ENCODE peak calls at places on chromosome 18, in eight cellular contexts. X is NCI-H1436; Q is OCI-LY7; R is activated CD4-positive, alpha-beta T cell treated with anti-CD3 and anti-CD28 coated beads for 48 hours; F is activated effector memory CD4-positive, alpha-beta T cell treated with Interleukin-2 at 50 U/mL for 16 hours; H is amniotic stem cell; J is K562; C is choroid plexus epithelial cell. Z is an unnamed sample.

GRCh38 chr18:52682260-52682659 is 342.3 kb downstream of the DCC start:
- DNase-seq in X (no peak), Q (no peak), R (no peak), F (no peak), H (no peak), J (no peak), C (no peak), Z (no peak)

GRCh38 chr18:30971338-30971956 is 71.1 kb downstream of the DSC3 start:
- DNase-seq in X (no peak), Q (peak), R (no peak), F (no peak), H (peak), J (peak), C (peak), Z (peak)

GRCh38 chr18:44957440-44957839 is 276.8 kb downstream of the SETBP1 start:
- DNase-seq in X (no peak), Q (no peak), R (no peak), F (no peak), H (no peak), J (no peak), C (no peak), Z (no peak)

GRCh38 chr18:41756141-41756540 is 198.9 kb upstream of the PIK3C3 start:
- DNase-seq in X (no peak), Q (no peak), R (no peak), F (no peak), H (no peak), J (no peak), C (no peak), Z (no peak)

GRCh38 chr18:79496978-79497637 is 101.4 kb downstream of the NFATC1 start:
- DNase-seq in X (peak), Q (no peak), R (no peak), F (no peak), H (no peak), J (no peak), C (peak), Z (peak)

GRCh38 chr18:48639772-48640432 is 101.1 kb downstream of the CTIF start:
- DNase-seq in X (no peak), Q (no peak), R (no peak), F (no peak), H (no peak), J (peak), C (no peak), Z (no peak)

GRCh38 chr18:8849696-8850095 is 144.3 kb downstream of the MTCL1 start:
- DNase-seq in X (no peak), Q (no peak), R (no peak), F (no peak), H (no peak), J (no peak), C (peak), Z (no peak)

GRCh38 chr18:67682516-67682915 is 166.0 kb upstream of the DSEL start:
- DNase-seq in X (no peak), Q (no peak), R (no peak), F (no peak), H (no peak), J (no peak), C (no peak), Z (no peak)

GRCh38 chr18:11689031-11689971 is at the start of gene GNAL:
- DNase-seq in X (peak), Q (peak), R (peak), F (peak), H (peak), J (peak), C (peak), Z (peak)

GRCh38 chr18:77081387-77081773 is 51.2 kb downstream of the MBP start:
- DNase-seq in X (no peak), Q (no peak), R (no peak), F (no peak), H (no peak), J (no peak), C (peak), Z (peak)

GRCh38 chr18:76495435-76496199 is 575 bp upstream of the ZNF516 start:
- DNase-seq in X (no peak), Q (peak), R (peak), F (no peak), H (no peak), J (no peak), C (peak), Z (no peak)

GRCh38 chr18:59012815-59013677 is 126.6 kb upstream of the SEC11C start:
- DNase-seq in X (no peak), Q (no peak), R (no peak), F (no peak), H (no peak), J (no peak), C (no peak), Z (no peak)

GRCh38 chr18:36179562-36180334 is 7.5 kb upstream of the MOCOS start:
- DNase-seq in X (no peak), Q (peak), R (no peak), F (no peak), H (peak), J (no peak), C (peak), Z (peak)

GRCh38 chr18:48946329-48946835 is 4.4 kb downstream of the SMAD7 start:
- DNase-seq in X (no peak), Q (no peak), R (no peak), F (no peak), H (no peak), J (no peak), C (peak), Z (no peak)

GRCh38 chr18:35441857-35442595 is 55.7 kb downstream of the INO80C start:
- DNase-seq in X (no peak), Q (peak), R (no peak), F (no peak), H (no peak), J (no peak), C (peak), Z (no peak)

GRCh38 chr18:49031511-49032188 is 80.9 kb upstream of the SMAD7 start:
- DNase-seq in X (no peak), Q (no peak), R (peak), F (no peak), H (no peak), J (no peak), C (no peak), Z (no peak)

GRCh38 chr18:37864122-37864521 is 298.5 kb upstream of the CELF4 start:
- DNase-seq in X (no peak), Q (no peak), R (no peak), F (no peak), H (no peak), J (no peak), C (no peak), Z (no peak)

GRCh38 chr18:79242246-79242645 is 153.5 kb upstream of the NFATC1 start:
- DNase-seq in X (no peak), Q (peak), R (no peak), F (no peak), H (no peak), J (no peak), C (no peak), Z (no peak)

GRCh38 chr18:52907942-52908341 is 567.9 kb downstream of the DCC start:
- DNase-seq in X (no peak), Q (no peak), R (no peak), F (no peak), H (no peak), J (no peak), C (no peak), Z (no peak)

GRCh38 chr18:49755489-49755888 is 57.8 kb downstream of the ACAA2 start:
- DNase-seq in X (no peak), Q (no peak), R (no peak), F (no peak), H (no peak), J (no peak), C (no peak), Z (no peak)

GRCh38 chr18:78978336-78979057 is 1.1 kb upstream of the SALL3 start:
- DNase-seq in X (no peak), Q (no peak), R (no peak), F (no peak), H (no peak), J (no peak), C (no peak), Z (no peak)

GRCh38 chr18:23274638-23275482 is 139.6 kb downstream of the CABLES1 start:
- DNase-seq in X (no peak), Q (no peak), R (no peak), F (no peak), H (no peak), J (no peak), C (no peak), Z (no peak)

GRCh38 chr18:10518595-10519273 is 7.1 kb upstream of the NAPG start:
- DNase-seq in X (no peak), Q (no peak), R (no peak), F (no peak), H (no peak), J (peak), C (peak), Z (no peak)

GRCh38 chr18:12656671-12657047 is 1.2 kb downstream of the SPIRE1 start:
- DNase-seq in X (no peak), Q (no peak), R (no peak), F (no peak), H (no peak), J (no peak), C (peak), Z (no peak)